ENCODE peak calls at places on chromosomes 4 and X, in six cellular contexts. P is A549, Q is tibial nerve, T is caudate nucleus, H is transverse colon, J is psoas muscle. G is an unnamed sample.

GRCh38 chr4:123304151-123305021 is 92.2 kb upstream of the SPRY1 start:
- DNase-seq in P (no peak), Q (no peak), T (no peak), H (no peak), J (peak), G (peak)

GRCh38 chrX:107729558-107730297 is 45.9 kb downstream of the TSC22D3 start:
- DNase-seq in P (no peak), Q (no peak), T (no peak), H (no peak), J (peak), G (no peak)

GRCh38 chr4:4477796-4478195 is 64.1 kb downstream of the STX18 start:
- DNase-seq in P (no peak), Q (no peak), T (no peak), H (no peak), J (no peak), G (no peak)

GRCh38 chr4:54226399-54227260 is 2.5 kb upstream of the PDGFRA start:
- DNase-seq in P (no peak), Q (peak), T (no peak), H (peak), J (peak), G (no peak)

GRCh38 chr4:123616970-123617392 is 220.4 kb downstream of the SPRY1 start:
- DNase-seq in P (no peak), Q (peak), T (peak), H (peak), J (peak), G (no peak)

GRCh38 chr4:137526681-137527080 is 5.6 kb downstream of the PCDH18 start:
- DNase-seq in P (no peak), Q (no peak), T (no peak), H (no peak), J (no peak), G (no peak)

GRCh38 chrX:16060252-16060651 is 63.1 kb upstream of the GRPR start:
- DNase-seq in P (no peak), Q (no peak), T (no peak), H (no peak), J (no peak), G (no peak)

GRCh38 chr4:127965803-127966175 is 583 bp downstream of the ABHD18 start:
- DNase-seq in P (peak), Q (peak), T (peak), H (peak), J (no peak), G (peak)

GRCh38 chr4:143247866-143248265 is 63.1 kb downstream of the USP38 start:
- DNase-seq in P (no peak), Q (no peak), T (no peak), H (no peak), J (no peak), G (no peak)

GRCh38 chr4:143240920-143241319 is 56.2 kb downstream of the USP38 start:
- DNase-seq in P (no peak), Q (no peak), T (no peak), H (no peak), J (no peak), G (no peak)

GRCh38 chr4:143246977-143247376 is 62.3 kb downstream of the USP38 start:
- DNase-seq in P (no peak), Q (no peak), T (no peak), H (no peak), J (no peak), G (no peak)

DNA sequence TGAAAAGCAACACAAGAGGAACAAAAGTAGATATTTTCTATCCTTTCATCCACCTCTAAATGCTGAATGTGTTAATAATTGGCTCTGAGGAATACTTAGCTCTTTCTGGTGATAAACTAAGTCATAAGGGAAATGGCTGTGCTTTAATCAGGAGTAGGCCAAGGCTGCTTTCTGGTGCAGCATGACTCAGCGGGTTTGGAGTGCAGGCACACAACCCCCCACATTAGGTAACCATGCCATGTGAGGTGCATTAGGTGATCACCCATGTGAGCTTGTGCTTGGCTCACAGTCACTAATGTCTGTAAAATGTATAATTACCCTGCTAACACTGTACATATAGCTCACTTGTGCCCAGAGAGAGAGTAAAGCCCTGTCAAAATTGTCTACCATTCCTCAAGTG is 57.2 kb downstream of the USP38 start:
- DNase-seq in P (no peak), Q (no peak), T (no peak), H (no peak), J (no peak), G (no peak)
- H3K27ac ChIP-seq in P (peak), Q (no peak), T (no peak), H (no peak), J (no peak), G (no peak)

DNA sequence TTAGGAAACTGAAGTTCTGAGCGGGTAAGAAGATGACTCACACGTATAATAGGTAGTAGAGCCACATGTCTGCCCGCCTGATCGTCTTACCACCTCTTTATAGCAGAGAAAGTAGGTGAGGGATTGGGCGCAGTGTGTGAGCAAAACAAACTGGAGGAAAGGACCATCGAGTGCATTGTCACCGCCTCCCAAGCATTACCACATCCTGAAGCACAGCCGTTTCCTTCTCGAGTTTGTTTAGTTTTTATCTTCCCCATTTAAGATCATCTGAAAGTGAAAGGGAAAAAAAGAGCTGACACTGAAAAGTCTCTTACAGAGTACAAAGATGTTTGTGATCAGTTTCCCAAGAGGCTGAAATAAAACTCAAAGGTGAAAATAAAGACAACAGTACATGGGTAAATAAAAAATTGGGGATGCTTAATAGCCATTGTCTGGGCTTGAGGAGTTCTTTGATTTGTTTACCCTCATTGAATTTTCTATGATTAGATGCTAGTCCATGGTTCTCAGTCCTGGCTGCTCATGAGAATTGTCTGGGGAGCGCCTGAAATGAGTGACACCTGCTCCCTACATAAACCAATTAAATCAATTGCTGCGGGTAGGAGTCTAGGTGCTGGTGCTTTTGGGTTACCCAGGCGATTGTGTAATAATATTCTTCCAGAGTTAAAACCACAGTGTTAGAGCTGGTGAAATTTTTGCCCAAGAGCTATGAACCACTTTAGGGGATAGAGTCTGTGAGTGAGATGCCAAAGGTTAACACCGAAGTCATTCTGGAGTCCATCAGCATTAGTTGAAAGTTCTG is 15.0 kb downstream of the PDK3 start:
- DNase-seq in P (no peak), Q (peak), T (peak), H (peak), J (no peak), G (no peak)
- H3K27ac ChIP-seq in P (no peak), Q (peak), T (peak), H (peak), J (no peak), G (no peak)

DNA sequence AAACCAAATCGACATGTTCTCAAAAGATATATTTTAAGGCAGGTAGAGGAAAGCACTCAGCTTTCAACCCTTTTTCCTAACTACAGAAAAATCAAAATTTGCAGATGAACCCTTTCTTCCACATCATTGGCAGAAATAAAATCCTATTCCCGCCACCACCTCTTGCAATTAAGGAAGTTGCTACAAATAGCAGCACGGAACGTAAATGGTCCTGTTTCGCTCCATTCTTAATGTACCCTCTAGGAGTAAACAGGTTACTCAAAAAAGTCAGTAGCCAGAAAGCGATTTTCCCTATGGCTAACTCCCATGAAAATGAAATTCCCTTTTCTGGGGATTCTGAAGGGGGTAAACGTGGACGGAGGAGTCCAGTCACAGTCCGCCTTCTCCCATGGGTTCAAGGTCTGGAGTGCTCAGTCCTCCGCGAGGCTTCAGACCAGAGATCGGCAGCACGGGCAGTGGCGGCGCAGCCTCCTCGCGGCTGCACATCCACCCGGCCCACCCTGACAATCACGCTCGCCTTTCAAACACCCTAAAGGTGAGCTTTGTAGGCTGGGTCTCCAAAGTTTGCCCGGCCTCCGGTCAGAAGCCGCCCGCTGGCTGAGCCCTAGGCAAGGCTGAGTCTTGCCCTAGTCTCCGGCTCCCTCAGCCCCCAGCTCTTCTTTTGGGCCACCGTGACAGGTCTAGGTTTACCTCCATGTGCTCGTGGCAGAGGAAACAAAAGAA is 1.8 kb downstream of the ATP11C start:
- DNase-seq in P (peak), Q (peak), T (no peak), H (peak), J (peak), G (no peak)
- H3K27ac ChIP-seq in P (peak), Q (peak), T (no peak), H (peak), J (no peak), G (no peak)

DNA sequence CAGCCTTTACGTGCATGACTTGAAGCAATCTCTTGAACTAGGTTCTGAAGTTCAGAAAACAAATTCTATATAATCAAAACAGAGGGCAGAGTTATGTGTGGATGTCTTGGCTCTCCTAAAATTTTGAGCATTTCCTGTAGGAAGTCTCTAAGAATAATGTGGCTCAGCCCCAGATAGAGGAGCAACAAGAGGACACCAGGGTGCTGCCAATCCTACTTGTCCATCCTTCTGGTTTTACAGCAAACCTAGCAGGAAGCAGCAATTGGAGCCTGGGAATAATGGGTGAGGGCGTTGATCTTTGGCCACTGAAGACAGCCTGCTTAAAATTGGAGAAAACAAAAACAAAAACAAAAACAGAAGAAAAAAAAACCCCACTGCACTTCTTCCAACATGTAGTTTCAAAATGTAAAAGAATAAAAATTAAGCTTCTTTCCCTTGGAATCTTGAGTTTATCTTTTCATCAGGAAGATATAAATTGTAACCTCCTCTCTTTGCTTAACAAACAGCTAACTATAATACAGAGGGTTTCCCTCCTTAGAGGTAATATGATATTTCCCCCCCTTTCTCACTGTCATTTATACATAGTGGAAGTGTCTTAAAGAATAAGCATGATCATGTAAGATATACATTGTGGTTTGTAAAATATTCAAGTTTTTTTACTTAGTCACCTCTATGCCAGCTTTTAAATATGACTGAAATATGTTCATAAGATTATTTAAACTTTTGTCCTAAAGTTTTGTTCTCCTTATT is 130.6 kb downstream of the FBXO8 start:
- DNase-seq in P (no peak), Q (no peak), T (no peak), H (no peak), J (no peak), G (no peak)
- H3K27ac ChIP-seq in P (no peak), Q (no peak), T (no peak), H (peak), J (no peak), G (no peak)

DNA sequence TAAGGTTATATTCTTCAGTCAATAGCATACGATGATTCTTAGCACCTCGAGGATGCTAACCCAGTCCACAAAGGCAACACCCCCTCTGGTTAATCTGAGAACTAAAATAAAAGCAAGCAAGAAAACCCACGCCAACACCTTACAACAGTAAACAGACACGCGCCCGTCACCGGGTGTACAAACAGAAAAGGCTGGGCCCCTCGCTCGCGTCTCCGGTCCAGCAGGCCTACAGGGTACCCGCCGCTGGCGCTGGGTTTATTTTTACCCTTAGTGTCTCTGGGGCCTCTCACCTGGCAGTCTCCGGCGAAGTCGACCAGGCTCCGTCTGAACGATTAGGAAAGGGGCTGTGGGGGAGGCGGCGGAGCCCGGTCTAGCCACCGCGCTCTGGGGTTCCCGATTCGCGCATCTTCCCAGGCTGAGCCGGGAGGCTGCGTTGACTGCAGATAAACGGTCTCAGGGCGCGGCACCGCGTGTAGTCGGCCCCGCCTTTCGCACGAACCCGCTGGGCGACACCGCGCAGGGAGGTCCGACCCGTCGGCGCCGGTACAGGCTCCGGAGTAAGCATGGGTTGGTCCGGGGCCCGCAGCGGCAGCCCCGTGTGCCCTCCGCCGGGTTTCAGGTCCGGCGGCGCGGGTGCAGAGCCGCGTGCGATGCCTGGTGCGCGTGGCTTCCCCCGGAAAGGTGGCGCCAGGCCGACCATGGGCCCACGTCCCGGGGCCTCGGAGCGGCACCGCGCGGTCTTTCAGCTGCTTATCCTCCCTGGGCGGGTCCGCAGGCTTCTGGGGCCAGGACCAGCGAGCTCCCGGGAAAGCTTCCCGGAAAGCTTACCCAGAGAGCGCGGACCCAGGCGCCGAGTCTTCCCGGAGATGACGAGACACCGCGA is at the start of gene SLC9B2:
- DNase-seq in P (peak), Q (peak), T (peak), H (peak), J (peak), G (peak)
- H3K27ac ChIP-seq in P (peak), Q (peak), T (peak), H (peak), J (peak), G (peak)

DNA sequence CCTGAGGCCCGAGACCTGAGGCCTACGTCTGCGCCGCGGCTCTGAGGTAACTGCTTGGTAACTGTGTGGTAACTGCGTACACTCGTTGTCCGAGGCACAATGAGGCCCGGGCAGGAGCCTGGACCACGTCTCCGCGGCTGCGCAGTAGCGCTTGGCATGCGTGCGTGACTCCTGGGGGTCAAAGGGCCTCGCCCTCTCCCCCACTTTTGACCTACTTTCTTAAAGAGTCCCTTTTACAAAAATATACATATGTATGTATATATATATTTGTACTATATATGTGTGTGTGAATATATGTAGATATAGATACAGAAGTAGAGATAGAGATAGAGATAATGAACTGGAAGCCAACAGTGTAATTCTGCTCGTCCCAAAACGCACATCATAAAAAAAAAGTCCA is at the start of gene BEND2:
- DNase-seq in P (no peak), Q (no peak), T (no peak), H (no peak), J (no peak), G (no peak)
- H3K27ac ChIP-seq in P (no peak), Q (no peak), T (no peak), H (no peak), J (no peak), G (no peak)